ENCODE peak calls at places on chromosomes 11 and 22, in five cellular contexts. One of them, this sample, is unnamed. For H3K4me1, the result is how much of the 10 kb centered on the place peaks cover.

GRCh38 chr22:27475548-27475897 is 326.0 kb downstream of the MN1 start:
- DNase-seq in heart right ventricle: no peak
- DNase-seq in PC-3: peak
- DNase-seq in body of pancreas: no peak
- DNase-seq in right lobe of liver: no peak
- DNase-seq in this sample: no peak

GRCh38 chr11:6647282-6647679 is 8.3 kb downstream of the DCHS1 start:
- DNase-seq in PC-3: no peak
- DNase-seq in body of pancreas: no peak
- DNase-seq in right lobe of liver: no peak
- DNase-seq in heart right ventricle: peak
- DNase-seq in this sample: peak

GRCh38 chr11:92384316-92384715 is 159.7 kb downstream of the FAT3 start:
- DNase-seq in right lobe of liver: no peak
- DNase-seq in heart right ventricle: no peak
- DNase-seq in body of pancreas: no peak
- DNase-seq in PC-3: peak
- DNase-seq in this sample: no peak

GRCh38 chr11:64259533-64260067 is 8.3 kb downstream of the PLCB3 start:
- DNase-seq in body of pancreas: no peak
- DNase-seq in PC-3: no peak
- DNase-seq in heart right ventricle: no peak
- DNase-seq in right lobe of liver: no peak
- DNase-seq in this sample: no peak

GRCh38 chr22:41512421-41513194 is 31.7 kb downstream of the POLR3H start:
- DNase-seq in body of pancreas: no peak
- DNase-seq in heart right ventricle: no peak
- DNase-seq in PC-3: peak
- DNase-seq in right lobe of liver: no peak
- DNase-seq in this sample: peak

GRCh38 chr22:17964647-17965046 is 59.7 kb downstream of the MICAL3 start:
- DNase-seq in heart right ventricle: no peak
- DNase-seq in right lobe of liver: no peak
- DNase-seq in body of pancreas: no peak
- DNase-seq in PC-3: no peak
- DNase-seq in this sample: no peak

GRCh38 chr11:9231848-9232177 is 33.3 kb downstream of the DENND5A start:
- DNase-seq in heart right ventricle: no peak
- DNase-seq in PC-3: no peak
- DNase-seq in right lobe of liver: no peak
- DNase-seq in body of pancreas: peak
- DNase-seq in this sample: no peak

GRCh38 chr11:116190861-116191260 is 581.9 kb downstream of the BUD13 start:
- DNase-seq in PC-3: no peak
- DNase-seq in body of pancreas: no peak
- DNase-seq in right lobe of liver: no peak
- DNase-seq in heart right ventricle: no peak
- DNase-seq in this sample: no peak

GRCh38 chr22:28366856-28367255 is 312.8 kb downstream of the TTC28 start:
- DNase-seq in body of pancreas: no peak
- DNase-seq in PC-3: no peak
- DNase-seq in right lobe of liver: no peak
- DNase-seq in heart right ventricle: no peak
- DNase-seq in this sample: no peak

GRCh38 chr11:39365809-39366436 is 2093.5 kb downstream of the LRRC4C start:
- DNase-seq in heart right ventricle: no peak
- DNase-seq in right lobe of liver: no peak
- DNase-seq in body of pancreas: no peak
- DNase-seq in PC-3: peak
- DNase-seq in this sample: no peak

GRCh38 chr11:66126064-66126463 is 56.0 kb downstream of the PACS1 start:
- DNase-seq in heart right ventricle: no peak
- DNase-seq in body of pancreas: peak
- DNase-seq in PC-3: no peak
- DNase-seq in right lobe of liver: no peak
- DNase-seq in this sample: no peak

GRCh38 chr11:96643173-96643572 is 253.4 kb downstream of the JRKL start:
- DNase-seq in PC-3: no peak
- DNase-seq in heart right ventricle: no peak
- DNase-seq in right lobe of liver: no peak
- DNase-seq in body of pancreas: no peak
- DNase-seq in this sample: no peak

GRCh38 chr11:76217653-76218160 is 11.4 kb upstream of the WNT11 start:
- DNase-seq in right lobe of liver: peak
- DNase-seq in body of pancreas: no peak
- DNase-seq in PC-3: no peak
- DNase-seq in heart right ventricle: no peak
- DNase-seq in this sample: peak

GRCh38 chr11:69914286-69915150 is 95.3 kb upstream of the FGF3 start:
- DNase-seq in body of pancreas: no peak
- DNase-seq in heart right ventricle: no peak
- DNase-seq in right lobe of liver: peak
- DNase-seq in PC-3: peak
- DNase-seq in this sample: peak

DNA sequence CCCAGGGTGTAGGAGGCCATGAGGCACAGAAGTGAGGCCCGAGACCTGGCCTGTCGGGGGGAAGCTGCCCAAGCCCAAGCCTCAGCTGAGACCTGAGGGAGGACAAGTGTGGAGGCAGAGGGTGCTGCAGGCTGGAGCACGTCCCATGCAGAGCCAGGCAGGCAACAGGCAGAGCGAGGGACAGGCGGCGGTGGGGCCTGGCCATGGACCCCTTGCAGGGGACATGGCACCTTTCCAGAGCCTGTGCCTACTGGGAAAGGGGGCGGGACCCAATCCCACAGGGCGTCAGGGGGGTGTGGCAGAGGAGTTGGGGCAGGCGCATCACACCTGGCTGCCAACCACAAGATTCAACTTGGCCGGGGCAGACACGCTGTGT is 4.3 kb downstream of the TNNI2 start:
- DNase-seq in right lobe of liver: no peak
- DNase-seq in body of pancreas: no peak
- DNase-seq in PC-3: no peak
- DNase-seq in heart right ventricle: peak
- DNase-seq in this sample: no peak
- H3K4me1 ChIP-seq in right lobe of liver: under half
- H3K4me1 ChIP-seq in body of pancreas: half or more
- H3K4me1 ChIP-seq in PC-3: under half
- H3K4me1 ChIP-seq in heart right ventricle: half or more
- H3K4me1 ChIP-seq in this sample: half or more

DNA sequence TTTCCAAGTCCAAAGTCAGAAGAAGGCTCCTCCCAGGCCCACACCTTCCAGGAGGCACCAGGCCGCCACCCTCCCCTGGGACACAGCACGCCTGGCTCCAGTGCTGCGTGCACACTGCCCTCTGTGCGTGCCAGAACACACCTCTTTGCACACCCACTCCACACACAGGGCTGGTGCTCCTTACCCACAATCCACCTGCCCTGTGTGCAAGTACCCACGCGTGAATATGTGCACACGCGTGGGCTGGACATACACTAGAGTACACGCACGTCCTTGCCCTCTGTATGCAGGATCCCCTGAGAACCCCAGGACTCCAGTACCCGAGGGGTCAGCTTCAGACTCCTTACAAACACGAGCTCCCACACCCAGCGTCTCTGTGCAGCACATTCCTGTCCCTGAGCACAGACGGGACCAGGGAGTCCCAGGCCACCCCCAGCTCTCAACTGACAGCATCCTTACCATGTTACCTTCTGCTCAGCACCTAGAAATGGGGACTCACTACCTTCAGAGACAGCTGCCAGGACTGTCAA is 2.8 kb downstream of the DUSP8 start:
- DNase-seq in heart right ventricle: no peak
- DNase-seq in PC-3: no peak
- DNase-seq in right lobe of liver: no peak
- DNase-seq in body of pancreas: no peak
- DNase-seq in this sample: no peak
- H3K4me3 ChIP-seq in heart right ventricle: no peak
- H3K4me3 ChIP-seq in PC-3: no peak
- H3K4me3 ChIP-seq in right lobe of liver: no peak
- H3K4me3 ChIP-seq in body of pancreas: no peak
- H3K4me3 ChIP-seq in this sample: no peak

GRCh38 chr11:128610765-128611617 is 23.6 kb upstream of the ETS1 start:
- DNase-seq in right lobe of liver: no peak
- DNase-seq in body of pancreas: no peak
- DNase-seq in heart right ventricle: no peak
- DNase-seq in PC-3: no peak
- DNase-seq in this sample: no peak
- H3K4me1 ChIP-seq in right lobe of liver: under half
- H3K4me1 ChIP-seq in body of pancreas: under half
- H3K4me1 ChIP-seq in heart right ventricle: under half
- H3K4me1 ChIP-seq in PC-3: under half
- H3K4me1 ChIP-seq in this sample: under half

GRCh38 chr11:32178692-32179091 is 87.8 kb downstream of the RCN1 start:
- DNase-seq in heart right ventricle: no peak
- DNase-seq in right lobe of liver: no peak
- DNase-seq in PC-3: no peak
- DNase-seq in body of pancreas: no peak
- DNase-seq in this sample: no peak
- H3K4me3 ChIP-seq in heart right ventricle: no peak
- H3K4me3 ChIP-seq in right lobe of liver: no peak
- H3K4me3 ChIP-seq in PC-3: no peak
- H3K4me3 ChIP-seq in body of pancreas: no peak
- H3K4me3 ChIP-seq in this sample: no peak